ENCODE peak calls at places on chromosomes 16 and 17, in five cellular contexts. F is posterior cingulate gyrus; J is activated T-cell treated with anti-CD3 and anti-CD28 coated beads, Interleukin-2, amount 50 U/mL, for 24 hours; U is T-cell; H is stimulated activated CD4-positive, alpha-beta T cell treated with anti-CD3 and anti-CD28 coated beads, Interleukin-15, amount 100 ng/mL, for 1 hour. W is an unnamed sample.

GRCh38 chr16:54458923-54459322 is 172.3 kb upstream of the IRX3 start:
- DNase-seq in F (no peak), J (no peak), U (no peak), H (no peak), W (no peak)

GRCh38 chr16:15888072-15888976 is at the start of gene CEP20:
- DNase-seq in F (peak; percentile 99), J (peak; percentile 99), U (peak; percentile 100), H (peak; percentile 99), W (peak; percentile 98)

GRCh38 chr16:813204-813915 is 12.8 kb upstream of the GNG13 start:
- DNase-seq in F (peak; percentile 53), J (peak; percentile 79), U (peak; percentile 41), H (no peak), W (no peak)

GRCh38 chr16:78684040-78684611 is 584.7 kb downstream of the WWOX start:
- DNase-seq in F (no peak), J (no peak), U (no peak), H (no peak), W (no peak)

GRCh38 chr17:77225246-77225645 is 84.5 kb downstream of the SEC14L1 start:
- DNase-seq in F (no peak), J (no peak), U (no peak), H (no peak), W (no peak)

GRCh38 chr16:30637952-30638351 is 12.8 kb upstream of the PRR14 start:
- DNase-seq in F (no peak), J (no peak), U (no peak), H (no peak), W (peak; percentile 9)

GRCh38 chr17:81210868-81211267 is 11.9 kb downstream of the CEP131 start:
- DNase-seq in F (no peak), J (no peak), U (no peak), H (no peak), W (no peak)

GRCh38 chr17:1216209-1216937 is 36.6 kb upstream of the ABR start:
- DNase-seq in F (no peak), J (no peak), U (no peak), H (no peak), W (no peak)

GRCh38 chr17:74442670-74443515 is 11.0 kb downstream of the GPRC5C start:
- DNase-seq in F (peak; percentile 60), J (no peak), U (no peak), H (no peak), W (peak; percentile 89)

GRCh38 chr16:53809088-53809951 is 105.4 kb downstream of the FTO start:
- DNase-seq in F (no peak), J (no peak), U (no peak), H (no peak), W (no peak)

GRCh38 chr16:75621170-75621477 is 2.0 kb downstream of the ADAT1 start:
- DNase-seq in F (no peak), J (no peak), U (no peak), H (no peak), W (no peak)

GRCh38 chr17:6591599-6592158 is 35.3 kb upstream of the PITPNM3 start:
- DNase-seq in F (no peak), J (no peak), U (no peak), H (no peak), W (no peak)

GRCh38 chr17:50239913-50240312 is 34.4 kb upstream of the TMEM92 start:
- DNase-seq in F (no peak), J (no peak), U (no peak), H (no peak), W (no peak)

GRCh38 chr17:38705803-38706624 is 941 bp downstream of the MLLT6 start:
- DNase-seq in F (no peak), J (peak; percentile 59), U (peak; percentile 20), H (peak; percentile 8), W (peak; percentile 29)

GRCh38 chr17:81256616-81257015 is 17.5 kb downstream of the NDUFAF8 start:
- DNase-seq in F (no peak), J (no peak), U (no peak), H (no peak), W (no peak)

GRCh38 chr17:1331708-1332107 is 52.2 kb downstream of the TRARG1 start:
- DNase-seq in F (no peak), J (no peak), U (peak; percentile 32), H (no peak), W (no peak)

GRCh38 chr16:58503863-58504688 is 4.1 kb downstream of the NDRG4 start:
- DNase-seq in F (peak; percentile 27), J (peak; percentile 22), U (no peak), H (no peak), W (no peak)

GRCh38 chr17:5019475-5019956 is 15.7 kb downstream of the SLC52A1 start:
- DNase-seq in F (no peak), J (peak; percentile 61), U (peak; percentile 17), H (no peak), W (no peak)

GRCh38 chr17:75044716-75045115 is 2.1 kb downstream of the ATP5PD start:
- DNase-seq in F (no peak), J (no peak), U (no peak), H (no peak), W (no peak)

GRCh38 chr17:20095366-20096080 is 86.4 kb downstream of the SPECC1 start:
- DNase-seq in F (peak; percentile 83), J (no peak), U (no peak), H (no peak), W (peak; percentile 7)

GRCh38 chr16:1614226-1615102 is 2.3 kb downstream of the CRAMP1 start:
- DNase-seq in F (no peak), J (peak; percentile 37), U (peak; percentile 18), H (no peak), W (no peak)

GRCh38 chr16:49749816-49750215 is 106.1 kb downstream of the ZNF423 start:
- DNase-seq in F (no peak), J (no peak), U (no peak), H (no peak), W (no peak)

GRCh38 chr16:50266337-50267091 is at the start of gene ADCY7:
- DNase-seq in F (no peak), J (peak; percentile 86), U (peak; percentile 80), H (peak; percentile 69), W (no peak)

GRCh38 chr17:74531231-74531761 is at the start of gene CD300LB:
- DNase-seq in F (no peak), J (peak; percentile 8), U (no peak), H (no peak), W (no peak)

GRCh38 chr16:24753437-24753836 is 24.0 kb downstream of the TNRC6A start:
- DNase-seq in F (no peak), J (no peak), U (no peak), H (no peak), W (peak; percentile 76)

GRCh38 chr16:72198021-72198420 is 26.1 kb upstream of the PMFBP1 start:
- DNase-seq in F (peak; percentile 48), J (no peak), U (no peak), H (no peak), W (no peak)

GRCh38 chr16:54123766-54124165 is 162.8 kb downstream of the IRX3 start:
- DNase-seq in F (no peak), J (no peak), U (no peak), H (no peak), W (no peak)

GRCh38 chr17:69060835-69061234 is at the start of gene ABCA9:
- DNase-seq in F (no peak), J (no peak), U (no peak), H (no peak), W (no peak)

GRCh38 chr17:50118076-50118827 is 11.7 kb downstream of the SAMD14 start:
- DNase-seq in F (no peak), J (no peak), U (no peak), H (no peak), W (no peak)

GRCh38 chr17:78355045-78355641 is 4.7 kb downstream of the SOCS3 start:
- DNase-seq in F (no peak), J (no peak), U (no peak), H (no peak), W (no peak)

GRCh38 chr17:15134363-15134762 is 130.8 kb downstream of the PMP22 start:
- DNase-seq in F (no peak), J (no peak), U (no peak), H (no peak), W (no peak)

GRCh38 chr17:27446569-27447301 is 9.5 kb upstream of the KSR1 start:
- DNase-seq in F (no peak), J (no peak), U (no peak), H (no peak), W (no peak)

GRCh38 chr17:39208893-39209292 is 8.8 kb downstream of the RPL19 start:
- DNase-seq in F (no peak), J (no peak), U (no peak), H (no peak), W (peak; percentile 50)

GRCh38 chr17:74426551-74427047 is 5.3 kb upstream of the GPRC5C start:
- DNase-seq in F (no peak), J (no peak), U (no peak), H (no peak), W (no peak)

GRCh38 chr16:87096746-87097145 is 220.4 kb downstream of the C16orf95 start:
- DNase-seq in F (no peak), J (no peak), U (no peak), H (no peak), W (no peak)

GRCh38 chr17:65368341-65368740 is 193.1 kb downstream of the AXIN2 start:
- DNase-seq in F (no peak), J (no peak), U (no peak), H (no peak), W (no peak)

GRCh38 chr17:44146375-44147346 is 4.9 kb downstream of the HROB start:
- DNase-seq in F (no peak), J (no peak), U (no peak), H (no peak), W (no peak)